ENCODE peak calls at places on chromosomes 7 and 10, in four cellular contexts. Z, K, I and P are unnamed samples.

GRCh38 chr7:79823246-79823951 is 311.2 kb upstream of the GNAI1 start:
- DNase-seq in I (no peak), K (no peak), Z (no peak), P (no peak)

GRCh38 chr7:50595538-50596102 is 30.4 kb upstream of the DDC start:
- DNase-seq in Z (peak; percentile 35), K (no peak), I (no peak), P (peak; percentile 51)

GRCh38 chr7:2049782-2050510 is 182.8 kb downstream of the MAD1L1 start:
- DNase-seq in I (no peak), Z (no peak), K (no peak), P (no peak)

GRCh38 chr7:47361746-47362215 is 220.1 kb downstream of the TNS3 start:
- DNase-seq in Z (no peak), I (no peak), K (peak; percentile 12), P (no peak)

GRCh38 chr7:105473163-105473562 is 48.9 kb downstream of the PUS7 start:
- DNase-seq in K (no peak), I (no peak), Z (no peak), P (no peak)

GRCh38 chr7:128879939-128880746 is 17.5 kb downstream of the ATP6V1F start:
- DNase-seq in I (peak; percentile 94), Z (peak; percentile 41), K (no peak), P (peak; percentile 89)

GRCh38 chr7:136874393-136875032 is 6.1 kb downstream of the CHRM2 start:
- DNase-seq in K (no peak), I (peak; percentile 59), Z (peak; percentile 20), P (peak; percentile 52)

GRCh38 chr10:114502071-114502470 is 97.8 kb upstream of the AFAP1L2 start:
- DNase-seq in Z (no peak), I (no peak), K (no peak), P (no peak)

GRCh38 chr7:77550586-77550985 is 13.5 kb downstream of the PTPN12 start:
- DNase-seq in I (no peak), Z (no peak), K (no peak), P (no peak)

GRCh38 chr7:155268211-155268610 is 29.5 kb upstream of the INSIG1 start:
- DNase-seq in K (no peak), Z (no peak), I (no peak), P (no peak)

GRCh38 chr7:104664648-104665047 is 336.2 kb downstream of the LHFPL3 start:
- DNase-seq in Z (no peak), I (no peak), K (no peak), P (no peak)

GRCh38 chr10:86665868-86666267 is 2.4 kb upstream of the LDB3 start:
- DNase-seq in K (no peak), I (no peak), Z (no peak), P (no peak)

GRCh38 chr10:78856421-78856820 is 212.3 kb upstream of the ZMIZ1 start:
- DNase-seq in I (no peak), Z (no peak), K (no peak), P (no peak)

GRCh38 chr7:94701555-94701973 is 45.6 kb upstream of the SGCE start:
- DNase-seq in Z (peak; percentile 99), K (no peak), I (no peak), P (no peak)

GRCh38 chr7:142804715-142805114 is 33.9 kb downstream of the PRSS2 start:
- DNase-seq in Z (no peak), I (peak; percentile 67), K (no peak), P (no peak)

GRCh38 chr7:126716321-126716720 is 536.4 kb downstream of the GRM8 start:
- DNase-seq in I (no peak), K (no peak), Z (no peak), P (no peak)

GRCh38 chr7:96034940-96035727 is 262.8 kb downstream of the DYNC1I1 start:
- DNase-seq in Z (no peak), K (no peak), I (no peak), P (no peak)

GRCh38 chr7:81327468-81327867 is 408.6 kb upstream of the SEMA3C start:
- DNase-seq in I (no peak), K (no peak), Z (no peak), P (no peak)

GRCh38 chr10:17220652-17221100 is 7.4 kb upstream of the VIM start:
- DNase-seq in K (no peak), Z (no peak), I (no peak), P (peak; percentile 26)

DNA sequence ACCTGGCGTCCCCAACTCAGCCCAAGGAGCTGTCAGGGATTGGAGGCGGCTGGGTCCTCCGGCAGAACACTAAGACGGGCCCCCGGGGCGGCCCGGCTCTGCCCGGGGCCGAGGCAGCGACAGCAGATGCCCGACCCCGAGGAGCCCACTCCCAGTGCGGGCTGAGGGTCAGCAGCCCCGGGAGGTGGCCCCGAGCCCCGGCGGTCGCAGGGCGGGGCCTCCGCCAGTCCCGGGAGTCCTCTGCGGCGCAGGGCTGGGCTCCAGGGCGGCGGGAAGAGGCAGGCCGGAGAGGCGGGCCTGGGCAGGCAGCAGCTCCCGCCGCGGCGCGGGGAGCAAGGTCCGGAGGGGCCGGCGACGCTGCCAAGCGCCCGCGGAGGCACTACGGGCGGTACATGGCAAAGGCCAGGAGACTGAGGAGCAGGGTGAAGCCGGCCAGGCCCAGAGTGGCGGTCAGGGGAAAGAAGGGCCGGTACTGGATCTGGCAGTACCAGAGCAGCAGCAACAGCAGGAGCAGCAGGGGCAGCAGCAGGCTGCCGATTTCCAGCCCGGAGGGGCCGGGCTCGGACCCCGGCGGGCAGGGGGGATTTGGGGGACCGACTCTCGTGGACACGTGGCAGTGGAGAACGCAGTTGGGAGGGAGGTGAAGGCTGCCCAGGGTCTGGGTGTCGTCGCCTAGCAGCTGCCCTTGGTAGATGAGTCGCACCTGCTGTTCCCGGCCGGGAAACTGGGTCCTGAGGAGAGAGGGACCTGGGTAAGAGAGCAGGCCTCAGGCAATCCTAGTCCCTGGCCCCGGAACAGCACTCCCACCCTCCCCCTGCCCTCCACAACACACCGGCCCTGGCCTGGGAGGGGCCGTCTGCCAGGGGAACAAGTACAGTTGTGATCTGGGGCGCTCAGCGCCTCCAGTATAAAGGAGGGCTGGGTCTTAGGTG is 827 bp upstream of the FASTK start:
- DNase-seq in Z (no peak), I (peak; percentile 59), K (no peak), P (no peak)
- TF ChIP-seq FOXM1 in Z (no peak), I (no peak), K (no peak), P (no peak)

DNA sequence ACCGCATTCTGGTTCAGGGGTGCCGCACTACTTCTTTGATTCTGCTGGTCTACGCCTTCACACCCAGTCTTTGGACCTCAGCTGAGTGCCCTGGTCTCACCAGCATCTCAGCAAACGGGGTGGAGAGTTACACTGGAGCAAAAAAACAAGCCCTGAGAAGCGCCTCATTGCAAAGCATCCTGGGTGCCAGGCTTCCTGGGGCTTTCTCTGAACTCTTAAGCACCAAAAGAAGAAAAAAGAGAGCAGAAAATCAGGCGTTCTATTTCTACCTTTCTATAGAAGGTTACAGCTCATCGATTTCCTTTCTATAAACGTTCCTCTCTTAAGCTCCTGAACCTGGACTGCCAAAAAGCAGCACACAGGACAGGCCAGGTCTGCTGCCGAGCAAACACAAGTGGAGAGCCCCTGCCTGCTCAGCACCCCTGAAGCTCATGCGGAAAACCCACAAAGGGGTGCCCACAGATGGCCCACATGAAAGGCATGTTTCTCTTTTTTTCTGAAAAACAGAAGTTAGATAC is 217.9 kb downstream of the SFMBT2 start:
- DNase-seq in K (no peak), Z (no peak), I (no peak), P (no peak)
- TF ChIP-seq BHLHE40 in K (peak; percentile 12), Z (no peak), I (no peak), P (no peak)

GRCh38 chr10:23157239-23157661 is 34.9 kb upstream of the PTF1A start:
- DNase-seq in I (no peak), K (peak; percentile 48), Z (no peak), P (no peak)
- TF ChIP-seq FOXM1 in I (no peak), K (no peak), Z (no peak), P (no peak)

DNA sequence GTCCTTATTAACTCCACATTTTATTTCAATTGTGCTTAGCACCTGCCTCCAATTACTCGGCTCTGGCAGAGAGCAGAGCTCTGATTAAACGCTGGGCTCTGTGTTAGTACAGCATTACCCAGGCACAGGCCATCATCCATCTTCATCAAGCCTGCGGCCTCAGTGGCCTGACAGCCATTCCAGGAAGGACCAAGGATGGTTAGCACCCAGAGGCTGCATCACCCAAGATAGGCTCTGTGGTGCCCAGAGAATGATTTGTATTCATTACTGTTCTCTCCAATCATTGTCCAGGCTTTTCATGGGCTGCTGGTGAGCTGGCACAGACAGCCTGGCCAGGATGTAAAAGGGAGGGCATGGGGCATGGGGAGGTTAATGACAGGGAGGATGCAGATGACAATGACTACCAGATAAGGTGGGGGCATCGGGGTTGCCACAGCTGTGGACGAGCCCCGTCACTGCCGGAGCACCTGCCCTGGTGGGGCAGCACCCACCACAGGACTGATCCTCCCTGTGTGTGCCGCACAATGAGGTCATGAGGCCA is 123.4 kb downstream of the PTPN20 start:
- DNase-seq in I (no peak), K (no peak), Z (no peak), P (no peak)
- TF ChIP-seq BHLHE40 in I (no peak), K (no peak), Z (no peak), P (no peak)

GRCh38 chr7:46109447-46109846 is 188.4 kb upstream of the IGFBP3 start:
- DNase-seq in Z (no peak), I (no peak), K (no peak), P (no peak)

GRCh38 chr7:46115410-46115809 is 194.3 kb upstream of the IGFBP3 start:
- DNase-seq in Z (no peak), K (no peak), I (no peak), P (no peak)
- TF ChIP-seq FOXM1 in Z (no peak), K (no peak), I (no peak), P (no peak)

DNA sequence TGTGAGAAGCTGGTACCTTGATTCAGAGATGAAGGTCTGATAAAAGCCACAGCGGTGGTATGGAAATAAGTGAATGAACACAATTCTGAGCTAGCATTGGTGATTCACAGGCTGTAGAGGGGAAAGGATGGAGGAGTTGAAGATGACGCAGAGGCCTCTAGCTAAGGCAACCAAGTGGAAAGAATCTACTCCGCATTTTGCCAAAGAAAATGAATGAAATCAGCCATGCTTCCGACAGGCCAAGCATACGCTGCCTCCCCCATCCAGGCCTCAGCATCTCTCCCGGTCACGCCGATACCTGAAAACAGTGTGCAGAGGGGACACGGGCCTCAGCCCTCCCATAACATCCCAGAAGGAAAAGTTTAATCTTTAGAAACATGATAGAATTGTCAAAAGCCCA is 124.3 kb upstream of the UNC5B start:
- DNase-seq in K (no peak), Z (no peak), I (no peak), P (no peak)
- TF ChIP-seq BHLHE40 in K (no peak), Z (no peak), I (no peak), P (no peak)

GRCh38 chr10:2881720-2882459 is 185.5 kb upstream of the PFKP start:
- DNase-seq in I (no peak), K (no peak), Z (no peak), P (no peak)
- TF ChIP-seq FOXM1 in I (no peak), K (no peak), Z (no peak), P (no peak)

GRCh38 chr10:7626283-7626682 is 40.5 kb downstream of the ITIH5 start:
- DNase-seq in K (no peak), I (no peak), Z (no peak), P (no peak)
- TF ChIP-seq BHLHE40 in K (no peak), I (no peak), Z (no peak), P (no peak)

DNA sequence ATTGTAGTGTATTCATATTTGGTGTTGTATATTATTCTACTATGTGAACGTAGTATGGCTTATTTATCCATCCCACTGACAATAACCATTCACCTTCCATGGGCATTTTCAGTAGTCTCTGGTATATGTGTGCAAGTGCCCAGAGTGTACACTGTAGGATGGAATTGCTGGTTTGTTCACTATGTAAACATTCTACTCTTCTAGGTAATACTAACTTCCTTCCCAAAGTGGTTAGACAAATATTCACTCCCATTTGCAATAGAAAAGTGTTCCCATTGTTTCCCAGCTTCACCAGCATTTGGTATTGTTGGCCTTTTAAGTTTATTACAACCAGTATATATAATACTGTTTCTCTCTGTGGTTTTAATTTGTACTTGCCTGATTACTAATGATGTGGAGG is 153.7 kb downstream of the C7orf25 start:
- DNase-seq in Z (no peak), K (no peak), I (no peak), P (no peak)
- TF ChIP-seq FOXM1 in Z (no peak), K (no peak), I (no peak), P (no peak)

GRCh38 chr7:150514748-150515222 is at the start of gene GIMAP7:
- DNase-seq in I (no peak), K (peak; percentile 56), Z (no peak), P (no peak)
- TF ChIP-seq BHLHE40 in I (no peak), K (no peak), Z (no peak), P (no peak)